ENCODE peak calls at places on chromosome 4, in ten cellular contexts. One of them, this sample, is unnamed.

GRCh38 chr4:115844180-115844579 is 730.8 kb upstream of the NDST4 start:
- DNase-seq in K562: no peak
- DNase-seq in stomach: no peak
- DNase-seq in esophagus muscularis mucosa: no peak
- DNase-seq in HepG2: peak; percentile 31
- DNase-seq in transverse colon: no peak
- DNase-seq in suprapubic skin: no peak
- DNase-seq in ovary: no peak
- DNase-seq in tibial nerve: no peak
- DNase-seq in H1: no peak
- DNase-seq in this sample: no peak

GRCh38 chr4:136750898-136751297 is 781.4 kb downstream of the PCDH18 start:
- DNase-seq in esophagus muscularis mucosa: no peak
- DNase-seq in transverse colon: no peak
- DNase-seq in stomach: no peak
- DNase-seq in suprapubic skin: no peak
- DNase-seq in ovary: no peak
- DNase-seq in K562: no peak
- DNase-seq in tibial nerve: no peak
- DNase-seq in HepG2: peak; percentile 5
- DNase-seq in H1: no peak
- DNase-seq in this sample: no peak

GRCh38 chr4:15550491-15550890 is 80.8 kb downstream of the CC2D2A start:
- DNase-seq in K562: no peak
- DNase-seq in HepG2: no peak
- DNase-seq in H1: no peak
- DNase-seq in transverse colon: no peak
- DNase-seq in suprapubic skin: no peak
- DNase-seq in ovary: no peak
- DNase-seq in tibial nerve: no peak
- DNase-seq in stomach: no peak
- DNase-seq in esophagus muscularis mucosa: no peak
- DNase-seq in this sample: no peak

GRCh38 chr4:145523117-145523516 is 41.5 kb downstream of the SMAD1 start:
- DNase-seq in tibial nerve: no peak
- DNase-seq in transverse colon: no peak
- DNase-seq in stomach: no peak
- DNase-seq in esophagus muscularis mucosa: no peak
- DNase-seq in K562: no peak
- DNase-seq in ovary: no peak
- DNase-seq in HepG2: no peak
- DNase-seq in suprapubic skin: no peak
- DNase-seq in H1: no peak
- DNase-seq in this sample: no peak

GRCh38 chr4:84495448-84496221 is 3.5 kb downstream of the NKX6-1 start:
- DNase-seq in K562: no peak
- DNase-seq in HepG2: no peak
- DNase-seq in esophagus muscularis mucosa: no peak
- DNase-seq in suprapubic skin: no peak
- DNase-seq in transverse colon: no peak
- DNase-seq in H1: no peak
- DNase-seq in tibial nerve: no peak
- DNase-seq in stomach: no peak
- DNase-seq in ovary: no peak
- DNase-seq in this sample: no peak

GRCh38 chr4:87502580-87503238 is 26.5 kb downstream of the SPARCL1 start:
- DNase-seq in transverse colon: no peak
- DNase-seq in tibial nerve: no peak
- DNase-seq in ovary: no peak
- DNase-seq in stomach: no peak
- DNase-seq in K562: no peak
- DNase-seq in esophagus muscularis mucosa: no peak
- DNase-seq in H1: no peak
- DNase-seq in suprapubic skin: no peak
- DNase-seq in HepG2: no peak
- DNase-seq in this sample: no peak

GRCh38 chr4:106266201-106266600 is 49.8 kb downstream of the TBCK start:
- DNase-seq in esophagus muscularis mucosa: no peak
- DNase-seq in suprapubic skin: no peak
- DNase-seq in HepG2: peak; percentile 73
- DNase-seq in tibial nerve: no peak
- DNase-seq in stomach: no peak
- DNase-seq in K562: peak; percentile 16
- DNase-seq in H1: no peak
- DNase-seq in transverse colon: no peak
- DNase-seq in ovary: no peak
- DNase-seq in this sample: no peak

GRCh38 chr4:213971-214370 is 89.7 kb downstream of the ZNF718 start:
- DNase-seq in esophagus muscularis mucosa: no peak
- DNase-seq in HepG2: no peak
- DNase-seq in H1: no peak
- DNase-seq in stomach: no peak
- DNase-seq in transverse colon: no peak
- DNase-seq in suprapubic skin: no peak
- DNase-seq in tibial nerve: no peak
- DNase-seq in ovary: no peak
- DNase-seq in K562: no peak
- DNase-seq in this sample: no peak

GRCh38 chr4:76072760-76073159 is 1.7 kb upstream of the ART3 start:
- DNase-seq in K562: no peak
- DNase-seq in suprapubic skin: no peak
- DNase-seq in H1: no peak
- DNase-seq in HepG2: no peak
- DNase-seq in tibial nerve: no peak
- DNase-seq in esophagus muscularis mucosa: no peak
- DNase-seq in transverse colon: no peak
- DNase-seq in ovary: no peak
- DNase-seq in stomach: no peak
- DNase-seq in this sample: no peak

GRCh38 chr4:125484912-125485311 is 170.2 kb downstream of the FAT4 start:
- DNase-seq in HepG2: no peak
- DNase-seq in H1: no peak
- DNase-seq in esophagus muscularis mucosa: no peak
- DNase-seq in K562: no peak
- DNase-seq in suprapubic skin: no peak
- DNase-seq in ovary: no peak
- DNase-seq in stomach: no peak
- DNase-seq in tibial nerve: no peak
- DNase-seq in transverse colon: no peak
- DNase-seq in this sample: no peak
- H3K36me3 ChIP-seq in HepG2: no peaks in the 10 kb centered on the region
- H3K36me3 ChIP-seq in H1: no peaks in the 10 kb centered on the region
- H3K36me3 ChIP-seq in esophagus muscularis mucosa: peaks cover 39% of the 10 kb centered on the region
- H3K36me3 ChIP-seq in K562: no peaks in the 10 kb centered on the region
- H3K36me3 ChIP-seq in suprapubic skin: peaks cover 5% of the 10 kb centered on the region
- H3K36me3 ChIP-seq in ovary: no peaks in the 10 kb centered on the region
- H3K36me3 ChIP-seq in stomach: peaks cover 9% of the 10 kb centered on the region
- H3K36me3 ChIP-seq in tibial nerve: peaks cover 45% of the 10 kb centered on the region
- H3K36me3 ChIP-seq in transverse colon: no peaks in the 10 kb centered on the region
- H3K36me3 ChIP-seq in this sample: peaks cover 68% of the 10 kb centered on the region

GRCh38 chr4:74671074-74671698 is 123.1 kb downstream of the BTC start:
- DNase-seq in transverse colon: peak; percentile 61
- DNase-seq in H1: peak; percentile 31
- DNase-seq in stomach: peak; percentile 46
- DNase-seq in tibial nerve: no peak
- DNase-seq in ovary: no peak
- DNase-seq in HepG2: peak; percentile 69
- DNase-seq in esophagus muscularis mucosa: no peak
- DNase-seq in K562: peak; percentile 10
- DNase-seq in suprapubic skin: no peak
- DNase-seq in this sample: no peak
- TF ChIP-seq EP300 in transverse colon: no peak
- TF ChIP-seq EP300 in H1: no peak
- TF ChIP-seq EP300 in stomach: no peak
- TF ChIP-seq EP300 in tibial nerve: no peak
- TF ChIP-seq EP300 in ovary: no peak
- TF ChIP-seq EP300 in HepG2: no peak
- TF ChIP-seq EP300 in esophagus muscularis mucosa: no peak
- TF ChIP-seq EP300 in K562: no peak
- TF ChIP-seq EP300 in suprapubic skin: no peak
- TF ChIP-seq EP300 in this sample: no peak

GRCh38 chr4:128061566-128062536 is 739 bp downstream of the LARP1B start:
- DNase-seq in stomach: peak; percentile 62
- DNase-seq in esophagus muscularis mucosa: peak; percentile 92
- DNase-seq in transverse colon: peak; percentile 78
- DNase-seq in H1: no peak
- DNase-seq in HepG2: peak; percentile 64
- DNase-seq in ovary: peak; percentile 40
- DNase-seq in suprapubic skin: peak; percentile 75
- DNase-seq in K562: peak; percentile 49
- DNase-seq in tibial nerve: peak; percentile 22
- DNase-seq in this sample: peak; percentile 73
- TF ChIP-seq POLR2A in stomach: no peak
- TF ChIP-seq POLR2A in esophagus muscularis mucosa: no peak
- TF ChIP-seq POLR2A in transverse colon: peak; percentile 77
- TF ChIP-seq POLR2A in H1: peak; percentile 27
- TF ChIP-seq POLR2A in HepG2: peak; percentile 61
- TF ChIP-seq POLR2A in ovary: no peak
- TF ChIP-seq POLR2A in suprapubic skin: no peak
- TF ChIP-seq POLR2A in K562: no peak
- TF ChIP-seq POLR2A in tibial nerve: no peak
- TF ChIP-seq POLR2A in this sample: no peak

GRCh38 chr4:55947912-55948725 is 626 bp upstream of the CEP135 start:
- DNase-seq in HepG2: peak; percentile 36
- DNase-seq in K562: peak; percentile 19
- DNase-seq in stomach: no peak
- DNase-seq in esophagus muscularis mucosa: no peak
- DNase-seq in tibial nerve: no peak
- DNase-seq in transverse colon: no peak
- DNase-seq in suprapubic skin: no peak
- DNase-seq in ovary: no peak
- DNase-seq in H1: no peak
- DNase-seq in this sample: no peak

GRCh38 chr4:55951191-55951922 is 2.6 kb downstream of the CEP135 start:
- DNase-seq in H1: no peak
- DNase-seq in tibial nerve: no peak
- DNase-seq in stomach: no peak
- DNase-seq in ovary: no peak
- DNase-seq in esophagus muscularis mucosa: no peak
- DNase-seq in transverse colon: no peak
- DNase-seq in K562: no peak
- DNase-seq in HepG2: no peak
- DNase-seq in suprapubic skin: no peak
- DNase-seq in this sample: no peak

GRCh38 chr4:55949480-55949802 is 696 bp downstream of the CEP135 start:
- DNase-seq in esophagus muscularis mucosa: no peak
- DNase-seq in stomach: no peak
- DNase-seq in tibial nerve: no peak
- DNase-seq in K562: no peak
- DNase-seq in H1: no peak
- DNase-seq in transverse colon: no peak
- DNase-seq in ovary: no peak
- DNase-seq in HepG2: no peak
- DNase-seq in suprapubic skin: no peak
- DNase-seq in this sample: no peak

GRCh38 chr4:55947254-55947882 is 1.4 kb upstream of the CEP135 start:
- DNase-seq in H1: no peak
- DNase-seq in ovary: no peak
- DNase-seq in tibial nerve: no peak
- DNase-seq in HepG2: no peak
- DNase-seq in stomach: no peak
- DNase-seq in transverse colon: peak; percentile 13
- DNase-seq in esophagus muscularis mucosa: no peak
- DNase-seq in suprapubic skin: no peak
- DNase-seq in K562: no peak
- DNase-seq in this sample: no peak

GRCh38 chr4:55948726-55949479 is at the start of gene CEP135:
- DNase-seq in HepG2: peak; percentile 84
- DNase-seq in ovary: peak; percentile 93
- DNase-seq in transverse colon: peak; percentile 96
- DNase-seq in tibial nerve: peak; percentile 83
- DNase-seq in stomach: peak; percentile 94
- DNase-seq in suprapubic skin: peak; percentile 95
- DNase-seq in K562: peak; percentile 90
- DNase-seq in esophagus muscularis mucosa: peak; percentile 97
- DNase-seq in H1: peak; percentile 80
- DNase-seq in this sample: peak; percentile 96
- H3K36me3 ChIP-seq in HepG2: no peaks in the 10 kb centered on the region
- H3K36me3 ChIP-seq in ovary: no peaks in the 10 kb centered on the region
- H3K36me3 ChIP-seq in transverse colon: no peaks in the 10 kb centered on the region
- H3K36me3 ChIP-seq in tibial nerve: no peaks in the 10 kb centered on the region
- H3K36me3 ChIP-seq in stomach: peaks cover 14% of the 10 kb centered on the region
- H3K36me3 ChIP-seq in suprapubic skin: no peaks in the 10 kb centered on the region
- H3K36me3 ChIP-seq in K562: peaks cover 18% of the 10 kb centered on the region
- H3K36me3 ChIP-seq in esophagus muscularis mucosa: no peaks in the 10 kb centered on the region
- H3K36me3 ChIP-seq in H1: peaks cover 2% of the 10 kb centered on the region
- H3K36me3 ChIP-seq in this sample: no peaks in the 10 kb centered on the region

GRCh38 chr4:19159874-19160273 is 1091.8 kb upstream of the SLIT2 start:
- DNase-seq in suprapubic skin: no peak
- DNase-seq in stomach: no peak
- DNase-seq in transverse colon: no peak
- DNase-seq in H1: no peak
- DNase-seq in esophagus muscularis mucosa: no peak
- DNase-seq in HepG2: no peak
- DNase-seq in K562: no peak
- DNase-seq in tibial nerve: no peak
- DNase-seq in ovary: no peak
- DNase-seq in this sample: no peak

GRCh38 chr4:19167321-19167720 is 1084.4 kb upstream of the SLIT2 start:
- DNase-seq in esophagus muscularis mucosa: no peak
- DNase-seq in K562: no peak
- DNase-seq in ovary: no peak
- DNase-seq in H1: no peak
- DNase-seq in HepG2: no peak
- DNase-seq in stomach: no peak
- DNase-seq in transverse colon: no peak
- DNase-seq in tibial nerve: no peak
- DNase-seq in suprapubic skin: no peak
- DNase-seq in this sample: no peak

GRCh38 chr4:19158451-19158850 is 1093.3 kb upstream of the SLIT2 start:
- DNase-seq in tibial nerve: no peak
- DNase-seq in K562: no peak
- DNase-seq in HepG2: no peak
- DNase-seq in ovary: no peak
- DNase-seq in stomach: no peak
- DNase-seq in H1: no peak
- DNase-seq in suprapubic skin: no peak
- DNase-seq in esophagus muscularis mucosa: no peak
- DNase-seq in transverse colon: no peak
- DNase-seq in this sample: no peak

GRCh38 chr4:19164334-19164733 is 1087.4 kb upstream of the SLIT2 start:
- DNase-seq in suprapubic skin: no peak
- DNase-seq in ovary: no peak
- DNase-seq in H1: no peak
- DNase-seq in tibial nerve: no peak
- DNase-seq in stomach: no peak
- DNase-seq in HepG2: no peak
- DNase-seq in K562: no peak
- DNase-seq in transverse colon: no peak
- DNase-seq in esophagus muscularis mucosa: no peak
- DNase-seq in this sample: no peak
- TF ChIP-seq EP300 in suprapubic skin: no peak
- TF ChIP-seq EP300 in ovary: no peak
- TF ChIP-seq EP300 in H1: no peak
- TF ChIP-seq EP300 in tibial nerve: no peak
- TF ChIP-seq EP300 in stomach: no peak
- TF ChIP-seq EP300 in HepG2: no peak
- TF ChIP-seq EP300 in K562: no peak
- TF ChIP-seq EP300 in transverse colon: no peak
- TF ChIP-seq EP300 in esophagus muscularis mucosa: no peak
- TF ChIP-seq EP300 in this sample: no peak

GRCh38 chr4:47349323-47349722 is 114.2 kb downstream of the COMMD8 start:
- DNase-seq in ovary: no peak
- DNase-seq in K562: no peak
- DNase-seq in suprapubic skin: no peak
- DNase-seq in stomach: no peak
- DNase-seq in HepG2: no peak
- DNase-seq in transverse colon: no peak
- DNase-seq in tibial nerve: no peak
- DNase-seq in H1: no peak
- DNase-seq in esophagus muscularis mucosa: no peak
- DNase-seq in this sample: no peak
- TF ChIP-seq POLR2A in ovary: no peak
- TF ChIP-seq POLR2A in K562: no peak
- TF ChIP-seq POLR2A in suprapubic skin: no peak
- TF ChIP-seq POLR2A in stomach: no peak
- TF ChIP-seq POLR2A in HepG2: no peak
- TF ChIP-seq POLR2A in transverse colon: no peak
- TF ChIP-seq POLR2A in tibial nerve: no peak
- TF ChIP-seq POLR2A in H1: no peak
- TF ChIP-seq POLR2A in esophagus muscularis mucosa: no peak
- TF ChIP-seq POLR2A in this sample: no peak